ENCODE peak calls at places on chromosomes 3 and 15, in six cellular contexts. One of them, this sample, is unnamed.

GRCh38 chr15:78421241-78421994 is 16.6 kb upstream of the IREB2 start:
- DNase-seq in IMR-90: no peak
- DNase-seq in mesenchymal stem cell: no peak
- DNase-seq in H1: no peak
- DNase-seq in mesendoderm: no peak
- DNase-seq in neuronal stem cell: no peak
- DNase-seq in this sample: no peak

GRCh38 chr15:78223396-78224023 is 10.9 kb downstream of the ACSBG1 start:
- DNase-seq in neuronal stem cell: no peak
- DNase-seq in mesendoderm: no peak
- DNase-seq in IMR-90: peak
- DNase-seq in H1: no peak
- DNase-seq in mesenchymal stem cell: peak
- DNase-seq in this sample: peak

GRCh38 chr3:9007928-9008327 is 44.7 kb upstream of the RAD18 start:
- DNase-seq in mesenchymal stem cell: no peak
- DNase-seq in H1: no peak
- DNase-seq in neuronal stem cell: no peak
- DNase-seq in mesendoderm: no peak
- DNase-seq in IMR-90: no peak
- DNase-seq in this sample: no peak

GRCh38 chr3:182238141-182238540 is 526.4 kb downstream of the SOX2 start:
- DNase-seq in mesendoderm: peak
- DNase-seq in neuronal stem cell: peak
- DNase-seq in mesenchymal stem cell: no peak
- DNase-seq in IMR-90: no peak
- DNase-seq in H1: no peak
- DNase-seq in this sample: peak

GRCh38 chr3:156151824-156152428 is 31.5 kb downstream of the KCNAB1 start:
- DNase-seq in IMR-90: peak
- DNase-seq in mesendoderm: peak
- DNase-seq in mesenchymal stem cell: peak
- DNase-seq in neuronal stem cell: peak
- DNase-seq in H1: peak
- DNase-seq in this sample: peak

GRCh38 chr15:66706225-66706732 is 4.2 kb downstream of the SMAD6 start:
- DNase-seq in mesenchymal stem cell: no peak
- DNase-seq in IMR-90: peak
- DNase-seq in neuronal stem cell: no peak
- DNase-seq in mesendoderm: peak
- DNase-seq in H1: no peak
- DNase-seq in this sample: no peak

GRCh38 chr3:111768571-111769100 is 90.4 kb upstream of the PHLDB2 start:
- DNase-seq in mesenchymal stem cell: peak
- DNase-seq in H1: no peak
- DNase-seq in mesendoderm: no peak
- DNase-seq in neuronal stem cell: no peak
- DNase-seq in IMR-90: peak
- DNase-seq in this sample: no peak

GRCh38 chr3:127671523-127672428 is 976 bp upstream of the ABTB1 start:
- DNase-seq in mesendoderm: no peak
- DNase-seq in mesenchymal stem cell: no peak
- DNase-seq in IMR-90: no peak
- DNase-seq in neuronal stem cell: no peak
- DNase-seq in H1: no peak
- DNase-seq in this sample: no peak

GRCh38 chr15:96544162-96544756 is 213.8 kb downstream of the NR2F2 start:
- DNase-seq in mesenchymal stem cell: no peak
- DNase-seq in mesendoderm: no peak
- DNase-seq in H1: no peak
- DNase-seq in neuronal stem cell: peak
- DNase-seq in IMR-90: no peak
- DNase-seq in this sample: no peak

GRCh38 chr15:51724199-51724598 is 13.3 kb downstream of the LYSMD2 start:
- DNase-seq in mesenchymal stem cell: peak
- DNase-seq in IMR-90: no peak
- DNase-seq in H1: no peak
- DNase-seq in mesendoderm: no peak
- DNase-seq in neuronal stem cell: no peak
- DNase-seq in this sample: no peak
- H2BK15ac ChIP-seq in mesenchymal stem cell: no peak
- H2BK15ac ChIP-seq in IMR-90: no peak
- H2BK15ac ChIP-seq in H1: no peak
- H2BK15ac ChIP-seq in mesendoderm: no peak
- H2BK15ac ChIP-seq in neuronal stem cell: no peak
- H2BK15ac ChIP-seq in this sample: no peak

GRCh38 chr15:45539680-45540079 is 17.1 kb upstream of the SLC30A4 start:
- DNase-seq in mesendoderm: no peak
- DNase-seq in IMR-90: no peak
- DNase-seq in neuronal stem cell: no peak
- DNase-seq in H1: no peak
- DNase-seq in mesenchymal stem cell: no peak
- DNase-seq in this sample: no peak

GRCh38 chr15:45536951-45537350 is 14.4 kb upstream of the SLC30A4 start:
- DNase-seq in mesenchymal stem cell: no peak
- DNase-seq in mesendoderm: no peak
- DNase-seq in H1: no peak
- DNase-seq in IMR-90: no peak
- DNase-seq in neuronal stem cell: no peak
- DNase-seq in this sample: no peak

GRCh38 chr15:45529613-45530012 is 7.1 kb upstream of the SLC30A4 start:
- DNase-seq in mesenchymal stem cell: no peak
- DNase-seq in neuronal stem cell: no peak
- DNase-seq in mesendoderm: no peak
- DNase-seq in IMR-90: no peak
- DNase-seq in H1: no peak
- DNase-seq in this sample: no peak

GRCh38 chr15:45535486-45536042 is 13.0 kb upstream of the SLC30A4 start:
- DNase-seq in IMR-90: no peak
- DNase-seq in neuronal stem cell: no peak
- DNase-seq in mesendoderm: no peak
- DNase-seq in H1: no peak
- DNase-seq in mesenchymal stem cell: no peak
- DNase-seq in this sample: no peak

GRCh38 chr15:45534821-45535220 is 12.3 kb upstream of the SLC30A4 start:
- DNase-seq in neuronal stem cell: no peak
- DNase-seq in H1: no peak
- DNase-seq in IMR-90: no peak
- DNase-seq in mesenchymal stem cell: no peak
- DNase-seq in mesendoderm: no peak
- DNase-seq in this sample: no peak
- H2BK15ac ChIP-seq in neuronal stem cell: no peak
- H2BK15ac ChIP-seq in H1: no peak
- H2BK15ac ChIP-seq in IMR-90: no peak
- H2BK15ac ChIP-seq in mesenchymal stem cell: no peak
- H2BK15ac ChIP-seq in mesendoderm: no peak
- H2BK15ac ChIP-seq in this sample: no peak

GRCh38 chr3:150823277-150823676 is 60.3 kb upstream of the SIAH2 start:
- DNase-seq in neuronal stem cell: no peak
- DNase-seq in mesenchymal stem cell: no peak
- DNase-seq in IMR-90: no peak
- DNase-seq in H1: no peak
- DNase-seq in mesendoderm: no peak
- DNase-seq in this sample: no peak

GRCh38 chr3:150828261-150828660 is 65.3 kb upstream of the SIAH2 start:
- DNase-seq in neuronal stem cell: no peak
- DNase-seq in H1: no peak
- DNase-seq in mesenchymal stem cell: no peak
- DNase-seq in mesendoderm: no peak
- DNase-seq in IMR-90: no peak
- DNase-seq in this sample: no peak

GRCh38 chr3:150825916-150826377 is 63.0 kb upstream of the SIAH2 start:
- DNase-seq in mesendoderm: no peak
- DNase-seq in mesenchymal stem cell: no peak
- DNase-seq in neuronal stem cell: no peak
- DNase-seq in IMR-90: no peak
- DNase-seq in H1: no peak
- DNase-seq in this sample: no peak

GRCh38 chr3:150826466-150827282 is 63.7 kb upstream of the SIAH2 start:
- DNase-seq in mesendoderm: no peak
- DNase-seq in neuronal stem cell: no peak
- DNase-seq in mesenchymal stem cell: no peak
- DNase-seq in IMR-90: no peak
- DNase-seq in H1: no peak
- DNase-seq in this sample: no peak

DNA sequence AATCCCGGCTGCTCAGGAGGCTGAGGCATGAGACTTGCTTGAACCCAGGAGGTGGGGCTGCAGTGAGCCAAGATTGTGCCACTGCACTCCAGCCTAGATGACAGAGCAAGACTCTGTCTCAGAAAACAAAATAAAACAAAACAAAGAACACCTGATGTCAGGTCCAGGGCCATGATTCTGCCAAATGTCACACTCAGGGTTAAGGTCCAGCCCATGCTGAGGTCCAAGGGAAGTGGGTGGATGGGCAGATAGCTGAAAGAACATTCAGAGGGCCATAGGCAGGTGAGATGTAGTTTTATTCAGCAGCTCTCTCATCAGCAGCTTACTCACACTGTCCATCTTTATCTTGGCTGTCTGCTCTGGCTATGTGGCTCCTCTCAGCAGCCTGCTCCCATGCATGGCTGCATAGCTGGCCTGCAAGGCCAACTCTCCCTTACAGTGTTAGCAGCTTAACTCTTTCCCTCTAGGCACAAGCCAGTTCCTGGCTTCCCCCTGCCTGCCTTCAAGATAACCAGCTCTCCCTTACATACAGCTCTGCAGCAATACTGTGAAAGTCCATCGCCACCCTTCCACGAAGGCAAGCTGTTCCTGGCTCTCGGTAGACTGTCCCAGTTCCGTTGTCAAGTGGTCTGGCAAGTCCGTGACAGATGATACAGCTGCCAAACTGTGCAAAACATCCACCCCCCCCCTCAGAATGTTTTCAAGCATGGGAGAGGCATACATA is 62.4 kb upstream of the SIAH2 start:
- DNase-seq in mesenchymal stem cell: no peak
- DNase-seq in H1: no peak
- DNase-seq in neuronal stem cell: no peak
- DNase-seq in IMR-90: no peak
- DNase-seq in mesendoderm: no peak
- DNase-seq in this sample: no peak
- H2BK15ac ChIP-seq in mesenchymal stem cell: no peak
- H2BK15ac ChIP-seq in H1: no peak
- H2BK15ac ChIP-seq in neuronal stem cell: no peak
- H2BK15ac ChIP-seq in IMR-90: no peak
- H2BK15ac ChIP-seq in mesendoderm: no peak
- H2BK15ac ChIP-seq in this sample: no peak

GRCh38 chr15:101464246-101464998 is 25.1 kb downstream of the PCSK6 start:
- DNase-seq in neuronal stem cell: no peak
- DNase-seq in H1: no peak
- DNase-seq in mesenchymal stem cell: no peak
- DNase-seq in mesendoderm: no peak
- DNase-seq in IMR-90: no peak
- DNase-seq in this sample: no peak
- H2BK15ac ChIP-seq in neuronal stem cell: no peak
- H2BK15ac ChIP-seq in H1: no peak
- H2BK15ac ChIP-seq in mesenchymal stem cell: no peak
- H2BK15ac ChIP-seq in mesendoderm: no peak
- H2BK15ac ChIP-seq in IMR-90: no peak
- H2BK15ac ChIP-seq in this sample: no peak